ENCODE peak calls at places on chromosomes 5 and 9, in nine cellular contexts. P is spleen, N is HL-60, L is HCT116, T is stomach, J is suprapubic skin, D is sigmoid colon, Q is SK-N-SH, B is Panc1. E is an unnamed sample.

GRCh38 chr5:131628990-131629389 is 6.0 kb downstream of the RAPGEF6 start:
- DNase-seq in N (no peak), T (no peak), D (no peak), B (no peak), J (no peak), L (no peak), P (no peak), Q (no peak), E (no peak)

GRCh38 chr5:126521130-126521529 is 73.9 kb downstream of the ALDH7A1 start:
- DNase-seq in Q (no peak), P (no peak), T (no peak), L (no peak), J (no peak), D (no peak), B (no peak), N (no peak), E (no peak)

GRCh38 chr9:130537346-130538050 is 41.9 kb upstream of the FUBP3 start:
- DNase-seq in P (peak; percentile 78), L (no peak), T (no peak), J (no peak), D (no peak), B (no peak), N (no peak), Q (peak; percentile 68), E (no peak)

GRCh38 chr5:174376056-174376455 is 330.6 kb downstream of the NSG2 start:
- DNase-seq in L (no peak), Q (no peak), D (no peak), J (no peak), P (no peak), N (no peak), T (no peak), B (no peak), E (no peak)

GRCh38 chr5:104763163-104763562 is 1200.6 kb upstream of the NUDT12 start:
- DNase-seq in T (no peak), Q (no peak), P (no peak), B (no peak), N (no peak), J (no peak), D (no peak), L (no peak), E (no peak)

GRCh38 chr9:20658677-20659473 is 25.2 kb upstream of the FOCAD start:
- DNase-seq in P (no peak), N (peak; percentile 5), J (no peak), Q (no peak), B (no peak), D (no peak), T (no peak), L (no peak), E (no peak)

GRCh38 chr9:129840024-129840423 is 4.8 kb downstream of the USP20 start:
- DNase-seq in P (no peak), T (no peak), J (no peak), L (no peak), B (no peak), N (no peak), Q (no peak), D (no peak), E (no peak)

GRCh38 chr5:54990751-54991349 is 5.5 kb upstream of the ESM1 start:
- DNase-seq in B (no peak), L (no peak), J (no peak), T (no peak), D (no peak), Q (no peak), P (no peak), N (no peak), E (no peak)

GRCh38 chr5:96004754-96005153 is 43.1 kb upstream of the ELL2 start:
- DNase-seq in N (no peak), J (no peak), T (no peak), L (no peak), P (no peak), Q (no peak), D (no peak), B (no peak), E (no peak)

GRCh38 chr5:157350939-157351338 is 85.0 kb downstream of the CYFIP2 start:
- DNase-seq in N (no peak), Q (no peak), B (no peak), L (no peak), T (no peak), P (no peak), D (no peak), J (no peak), E (no peak)

GRCh38 chr5:142924135-142924883 is 154.1 kb downstream of the ARHGAP26 start:
- DNase-seq in N (peak; percentile 70), J (no peak), L (no peak), B (no peak), T (no peak), P (no peak), D (no peak), Q (no peak), E (no peak)

GRCh38 chr5:88081877-88082276 is 186.8 kb downstream of the TMEM161B start:
- DNase-seq in D (no peak), Q (no peak), N (no peak), J (no peak), B (no peak), T (no peak), L (no peak), P (no peak), E (no peak)

GRCh38 chr9:98572796-98573195 is 135.9 kb downstream of the GABBR2 start:
- DNase-seq in N (no peak), D (no peak), B (no peak), Q (no peak), T (no peak), J (no peak), P (peak; percentile 37), L (no peak), E (no peak)

GRCh38 chr5:173238312-173239232 is 3.6 kb upstream of the NKX2-5 start:
- DNase-seq in L (no peak), P (no peak), J (no peak), D (no peak), Q (peak; percentile 73), T (no peak), B (no peak), N (no peak), E (no peak)

DNA sequence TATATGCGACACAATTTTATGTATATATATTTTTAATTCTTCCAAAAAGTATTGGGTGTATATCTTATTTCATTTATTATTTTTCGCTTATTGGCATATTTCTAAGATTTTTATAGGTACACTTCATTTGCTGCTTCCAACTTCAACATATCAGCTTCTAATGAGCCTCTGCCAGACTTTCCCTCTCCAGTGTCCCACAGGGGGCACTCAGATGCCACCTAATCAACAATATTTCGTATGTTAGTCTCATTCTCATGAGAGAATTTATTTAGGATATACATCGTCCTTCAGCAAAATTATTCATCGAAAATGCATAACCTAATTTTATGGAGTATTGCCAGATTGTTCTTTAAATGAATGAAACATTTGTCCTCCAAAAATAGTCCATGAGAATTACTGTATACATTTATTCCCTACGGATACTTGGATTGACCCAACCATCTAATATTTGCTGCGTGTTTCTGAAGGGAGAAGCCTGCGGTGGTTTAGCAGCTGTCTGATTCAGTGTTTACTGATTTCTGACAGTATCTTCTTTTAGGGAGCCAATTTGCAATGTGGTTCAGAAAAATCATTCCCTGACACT is 100.6 kb upstream of the SELENOP start:
- DNase-seq in L (peak; percentile 51), Q (no peak), J (no peak), B (peak; percentile 72), D (no peak), P (no peak), N (peak; percentile 56), T (no peak), E (no peak)
- TF ChIP-seq CTCF in L (peak; percentile 85), Q (peak; percentile 78), J (no peak), B (peak; percentile 82), D (no peak), P (peak; percentile 23), N (peak; percentile 19), T (peak; percentile 35), E (no peak)

GRCh38 chr9:34636791-34637355 is 714 bp downstream of the SIGMAR1 start:
- DNase-seq in B (no peak), J (no peak), Q (no peak), L (no peak), P (no peak), D (no peak), T (peak; percentile 39), N (peak; percentile 26), E (no peak)

GRCh38 chr9:34637356-34638137 is at the start of gene SIGMAR1:
- DNase-seq in T (peak; percentile 94), D (peak; percentile 97), J (peak; percentile 96), Q (peak; percentile 98), L (peak; percentile 84), N (peak; percentile 93), P (peak; percentile 98), B (peak; percentile 51), E (peak; percentile 91)

GRCh38 chr9:34633851-34634550 is 3.6 kb downstream of the SIGMAR1 start:
- DNase-seq in B (peak; percentile 65), P (peak; percentile 87), T (peak; percentile 65), D (peak; percentile 79), L (no peak), Q (peak; percentile 84), J (no peak), N (peak; percentile 79), E (peak; percentile 45)

GRCh38 chr9:34634551-34634945 is 3.0 kb downstream of the SIGMAR1 start:
- DNase-seq in J (no peak), L (no peak), D (no peak), Q (no peak), N (no peak), T (no peak), B (no peak), P (no peak), E (no peak)

DNA sequence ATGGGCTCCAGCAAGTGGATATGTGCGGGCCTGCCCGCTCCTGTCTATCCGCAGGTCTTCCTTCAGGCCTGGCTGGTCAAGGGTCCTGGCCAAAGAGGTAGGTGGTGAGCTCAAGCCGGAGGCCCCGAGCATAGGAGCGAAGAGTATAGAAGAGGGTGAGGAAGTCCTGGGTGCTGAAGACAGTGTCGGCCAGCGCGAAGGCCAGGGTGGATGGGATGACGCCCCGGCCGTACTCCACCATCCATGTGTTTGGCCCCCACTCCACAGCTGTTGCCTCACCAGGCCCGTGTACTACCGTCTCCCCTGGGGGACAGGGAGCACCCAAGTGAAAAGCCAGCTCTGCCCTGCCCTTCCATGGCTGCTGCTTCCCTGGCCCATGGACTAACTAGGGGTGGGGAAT is 2.0 kb downstream of the SIGMAR1 start:
- DNase-seq in J (no peak), L (no peak), P (no peak), Q (no peak), D (no peak), T (no peak), B (no peak), N (no peak), E (no peak)
- H3K27ac ChIP-seq in J (no peak overlapping the region), L (no peak overlapping the region), P (no peak overlapping the region), Q (no peak overlapping the region), D (no peak overlapping the region), T (no peak overlapping the region), B (no peak overlapping the region), N (no peak overlapping the region), E (no peak overlapping the region)

DNA sequence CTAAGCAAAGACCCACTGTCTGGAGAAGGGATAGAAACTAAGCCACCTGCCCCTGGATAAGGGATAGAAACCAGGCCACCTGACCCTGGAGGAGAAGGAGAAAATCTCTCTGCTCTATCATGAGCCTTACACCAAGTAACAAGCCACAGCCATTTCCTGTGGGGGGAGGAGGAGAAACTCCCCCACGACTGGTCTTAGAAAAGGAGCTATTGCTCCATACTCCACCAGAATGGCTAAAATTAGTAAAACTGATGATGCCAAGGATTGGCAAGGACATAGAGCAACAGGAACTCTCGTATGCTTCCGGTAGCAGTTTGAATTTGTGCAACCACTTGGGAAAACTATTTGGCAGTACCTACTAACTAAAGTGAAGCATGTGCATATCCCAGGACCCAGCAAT is 70.8 kb downstream of the ACTL7B start:
- DNase-seq in B (no peak), N (peak; percentile 89), P (no peak), Q (no peak), D (no peak), L (no peak), T (no peak), J (no peak), E (no peak)
- TF ChIP-seq POLR2AphosphoS5 in B (no peak), N (peak; percentile 76), P (no peak), Q (no peak), D (no peak), L (no peak), T (no peak), J (no peak), E (no peak)

GRCh38 chr5:135553688-135554462 is 18.1 kb upstream of the NEUROG1 start:
- DNase-seq in J (no peak), T (peak; percentile 40), D (no peak), N (no peak), Q (no peak), L (peak; percentile 43), P (peak; percentile 42), B (no peak), E (no peak)
- TF ChIP-seq CTCF in J (no peak), T (peak; percentile 17), D (no peak), N (no peak), Q (peak; percentile 46), L (peak; percentile 79), P (no peak), B (peak; percentile 73), E (no peak)

E was measured in breast epithelium.